ENCODE peak calls at places on chromosome 22, in six cellular contexts. F is CD8-positive, alpha-beta T cell; A is hepatocyte; I is cardiac muscle cell; R is RWPE1; B is mesendoderm. E is an unnamed sample.

GRCh38 chr22:50473855-50474671 is 772 bp downstream of the SBF1 start:
- DNase-seq in F (peak; percentile 43), A (peak; percentile 75), I (peak; percentile 51), R (no peak), B (no peak), E (peak; percentile 28)

GRCh38 chr22:50303848-50304527 is 3.5 kb downstream of the PLXNB2 start:
- DNase-seq in F (no peak), A (peak; percentile 83), I (no peak), R (no peak), B (peak; percentile 68), E (no peak)

GRCh38 chr22:25012743-25013142 is 60.2 kb downstream of the KIAA1671 start:
- DNase-seq in F (no peak), A (no peak), I (no peak), R (no peak), B (peak; percentile 96), E (no peak)

GRCh38 chr22:45105281-45105700 is 58.4 kb upstream of the NUP50 start:
- DNase-seq in F (no peak), A (peak; percentile 65), I (peak; percentile 94), R (no peak), B (no peak), E (no peak)

GRCh38 chr22:25085930-25086901 is 113.4 kb upstream of the CRYBB3 start:
- DNase-seq in F (no peak), A (peak; percentile 66), I (peak; percentile 49), R (no peak), B (no peak), E (no peak)

GRCh38 chr22:45550416-45550815 is 47.7 kb downstream of the FBLN1 start:
- DNase-seq in F (no peak), A (peak; percentile 3), I (no peak), R (no peak), B (no peak), E (no peak)

GRCh38 chr22:25199726-25200520 is at the start of gene CRYBB3:
- DNase-seq in F (no peak), A (no peak), I (no peak), R (no peak), B (no peak), E (no peak)

GRCh38 chr22:44605486-44605885 is 96.5 kb upstream of the PRR5 start:
- DNase-seq in F (no peak), A (no peak), I (no peak), R (no peak), B (no peak), E (no peak)

GRCh38 chr22:29617922-29618629 is 14.6 kb downstream of the NF2 start:
- DNase-seq in F (no peak), A (peak; percentile 52), I (peak; percentile 52), R (peak; percentile 54), B (no peak), E (no peak)

DNA sequence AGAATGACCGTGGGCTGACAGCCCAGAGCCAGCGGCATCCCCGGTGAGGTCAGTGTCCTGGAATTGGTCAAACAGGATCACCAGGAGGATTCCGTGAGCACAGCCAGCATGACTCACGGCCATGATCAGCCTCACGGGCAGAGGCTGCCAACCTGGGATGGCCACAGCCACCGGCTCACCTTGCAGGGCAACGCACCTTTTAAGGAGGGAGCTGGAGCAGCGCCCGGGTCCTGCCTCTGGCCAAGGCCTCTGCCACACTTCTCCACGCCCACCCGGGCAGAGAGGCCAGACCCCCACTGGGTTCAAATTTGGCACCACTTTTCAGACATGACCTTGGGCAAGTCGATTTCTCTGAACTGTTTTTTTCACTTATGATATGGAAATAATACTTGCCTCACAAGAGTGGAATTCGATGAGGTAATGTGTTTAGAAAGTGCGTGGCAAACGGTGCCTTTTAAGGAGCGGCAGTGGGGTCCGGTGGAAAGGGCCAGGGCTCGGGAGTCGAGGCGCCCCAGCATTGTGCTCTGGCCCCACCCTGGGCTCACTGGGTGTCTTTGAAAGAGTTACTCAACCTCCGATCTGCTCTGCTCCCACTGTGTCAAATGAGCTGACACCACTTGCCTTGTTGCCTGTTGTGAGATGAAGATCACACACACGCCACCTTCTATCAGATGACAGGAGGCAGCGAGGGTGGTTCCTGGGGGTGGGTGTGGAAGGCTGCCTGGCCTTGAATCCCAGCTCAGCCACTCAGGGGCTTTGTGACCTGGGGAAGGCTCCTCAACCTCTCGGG is 16.0 kb downstream of the TXN2 start:
- DNase-seq in F (no peak), A (peak; percentile 67), I (peak; percentile 87), R (peak; percentile 86), B (peak; percentile 60), E (no peak)
- H3K27ac ChIP-seq in F (no peak overlapping the region), A (peak overlapping the region; percentile 75), I (peak overlapping the region; percentile 41), R (peak overlapping the region; percentile 96), B (no peak overlapping the region), E (no peak overlapping the region)

DNA sequence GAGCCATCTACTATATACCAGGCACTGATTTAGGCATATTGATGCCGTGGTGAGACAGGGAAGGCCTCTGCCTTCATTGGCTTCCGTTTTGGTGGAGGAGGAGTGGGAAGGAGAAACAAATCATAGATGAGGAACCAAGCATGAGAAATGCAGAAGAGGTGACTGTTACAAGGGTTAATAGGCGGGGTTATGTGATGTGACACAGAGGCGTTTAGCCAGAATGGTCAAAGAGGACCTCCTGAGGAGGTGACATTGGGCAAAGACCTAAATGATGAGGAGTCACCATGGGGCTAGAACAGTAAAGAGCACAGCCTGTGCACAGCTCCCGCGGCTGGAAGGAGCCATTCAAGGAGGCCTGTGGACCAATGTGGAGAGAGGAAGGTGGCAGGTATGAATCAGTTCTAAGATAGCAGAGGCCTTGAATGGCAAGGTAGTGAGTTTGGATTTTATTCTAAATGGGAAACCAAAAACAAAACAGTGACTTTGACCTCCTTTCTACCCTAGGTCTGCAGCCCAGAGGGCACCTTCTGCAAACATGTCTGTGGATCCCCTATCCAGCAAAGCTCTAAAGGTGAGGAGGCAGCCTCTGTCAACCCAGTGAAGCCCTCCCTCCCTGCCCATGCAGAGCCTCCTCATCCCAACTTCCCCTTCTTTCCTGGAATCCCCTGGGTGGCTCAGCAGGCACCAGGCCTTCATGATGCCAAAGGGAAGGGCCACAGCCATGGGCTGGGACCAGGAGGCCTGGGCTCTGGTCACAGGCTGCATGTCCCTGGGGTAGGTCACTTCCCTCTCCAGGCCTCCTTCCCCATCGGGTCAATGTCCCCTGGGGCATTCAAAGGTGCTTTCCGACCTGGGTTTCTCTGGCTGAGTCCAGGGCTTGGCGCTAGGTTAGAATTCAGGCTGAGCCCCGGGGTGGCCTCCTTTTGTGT is 11.8 kb downstream of the MAFF start:
- DNase-seq in F (no peak), A (no peak), I (no peak), R (no peak), B (no peak), E (no peak)
- H3K27ac ChIP-seq in F (no peak overlapping the region), A (no peak overlapping the region), I (no peak overlapping the region), R (peak overlapping the region; percentile 62), B (no peak overlapping the region), E (no peak overlapping the region)

GRCh38 chr22:37329239-37330140 is 47.2 kb downstream of the CYTH4 start:
- DNase-seq in F (no peak), A (no peak), I (no peak), R (no peak), B (no peak), E (no peak)

GRCh38 chr22:37330200-37331033 is 48.1 kb downstream of the CYTH4 start:
- DNase-seq in F (no peak), A (peak; percentile 92), I (peak; percentile 90), R (peak; percentile 36), B (peak; percentile 97), E (no peak)

GRCh38 chr22:37331034-37331428 is 48.7 kb downstream of the CYTH4 start:
- DNase-seq in F (no peak), A (no peak), I (peak; percentile 63), R (peak; percentile 59), B (no peak), E (no peak)

GRCh38 chr22:37333724-37334460 is 51.6 kb downstream of the CYTH4 start:
- DNase-seq in F (no peak), A (no peak), I (no peak), R (no peak), B (no peak), E (no peak)

DNA sequence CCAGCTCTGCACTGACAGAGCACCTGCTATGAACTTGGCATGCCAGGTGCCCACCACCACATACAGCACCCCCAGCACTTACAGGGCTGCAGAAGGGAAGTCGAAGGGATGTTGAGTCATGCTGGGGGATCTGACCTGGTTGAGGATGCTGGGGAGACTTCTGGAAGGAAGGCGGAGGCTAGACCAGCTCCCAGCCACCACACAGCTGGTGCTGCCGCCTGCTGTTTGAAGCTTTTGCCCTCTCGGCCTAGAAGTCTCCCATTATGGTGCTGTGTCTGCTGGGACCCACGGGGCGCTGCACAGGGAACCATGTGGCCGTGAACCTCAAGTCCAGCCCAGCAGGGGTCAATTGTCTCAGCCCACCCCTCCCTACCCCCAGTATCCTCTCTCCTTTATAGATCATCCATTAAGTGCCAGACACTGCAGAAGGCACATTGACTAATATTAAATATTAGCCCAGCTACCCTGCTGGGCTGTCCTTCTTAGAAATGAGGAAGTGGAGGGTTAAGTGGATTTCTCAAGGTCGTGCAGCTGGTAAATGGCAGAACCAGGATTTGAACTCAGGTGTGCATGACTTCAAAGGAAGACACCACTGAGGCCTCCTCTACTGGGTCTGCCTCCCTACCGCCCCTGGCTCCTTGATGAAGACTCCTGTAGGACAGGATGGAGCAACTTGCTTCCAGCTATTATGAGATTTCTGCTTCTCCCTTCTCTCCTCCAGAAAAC is 49.7 kb downstream of the CYTH4 start:
- DNase-seq in F (no peak), A (no peak), I (no peak), R (no peak), B (no peak), E (no peak)
- H3K27ac ChIP-seq in F (no peak overlapping the region), A (no peak overlapping the region), I (no peak overlapping the region), R (peak overlapping the region; percentile 65), B (no peak overlapping the region), E (no peak overlapping the region)

DNA sequence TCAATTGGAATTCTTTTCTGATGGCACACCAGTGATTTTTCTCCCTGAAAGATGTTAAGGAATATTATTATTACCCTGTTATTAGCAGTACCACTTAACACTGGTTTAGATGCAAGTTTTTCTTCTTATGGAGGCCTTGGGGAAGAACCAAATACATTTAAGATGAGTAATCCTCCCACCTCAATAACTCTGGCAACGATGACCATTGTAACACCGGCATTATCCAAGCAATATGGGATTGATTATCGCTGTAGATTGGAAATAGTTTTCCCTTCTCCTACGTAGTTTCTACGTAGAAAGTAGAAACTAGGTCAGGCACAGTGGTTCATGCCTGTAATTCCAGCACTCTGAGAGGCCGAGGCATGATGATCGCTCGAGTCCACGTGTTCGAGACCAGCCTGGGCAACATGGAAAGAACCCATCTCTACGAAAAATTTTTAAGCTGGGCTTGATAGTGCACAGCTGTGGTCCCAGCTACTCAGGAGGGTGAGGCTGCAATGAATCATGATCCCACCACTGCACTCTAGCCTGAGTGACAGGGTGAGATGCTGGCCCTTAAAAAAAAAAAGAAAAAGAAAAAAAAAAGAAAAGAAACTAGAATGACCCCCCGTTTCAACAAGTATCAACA is 45.5 kb downstream of the PACSIN2 start:
- DNase-seq in F (no peak), A (no peak), I (peak; percentile 60), R (no peak), B (no peak), E (no peak)
- H3K27ac ChIP-seq in F (no peak overlapping the region), A (no peak overlapping the region), I (no peak overlapping the region), R (peak overlapping the region; percentile 35), B (no peak overlapping the region), E (no peak overlapping the region)